ENCODE peak calls at places on chromosomes 5 and 9, in four cellular contexts. U, Y, H and S are unnamed samples.

GRCh38 chr9:126453156-126453963 is 126.7 kb downstream of the MVB12B start:
- DNase-seq in U (no peak), Y (no peak), H (no peak), S (no peak)

GRCh38 chr5:71887680-71888079 is 168.6 kb downstream of the CARTPT start:
- DNase-seq in U (peak), Y (peak), H (peak), S (no peak)

GRCh38 chr5:116652903-116653302 is 78.3 kb upstream of the SEMA6A start:
- DNase-seq in U (no peak), Y (no peak), H (no peak), S (no peak)

GRCh38 chr5:153523831-153524230 is 33.4 kb downstream of the GRIA1 start:
- DNase-seq in U (no peak), Y (peak), H (peak), S (no peak)

GRCh38 chr9:83444110-83444509 is 94.1 kb downstream of the FRMD3 start:
- DNase-seq in U (peak), Y (peak), H (peak), S (no peak)

GRCh38 chr5:65774346-65774745 is 52.3 kb downstream of the NLN start:
- DNase-seq in U (peak), Y (peak), H (peak), S (no peak)

GRCh38 chr5:6781711-6782110 is 68.5 kb downstream of the TENT4A start:
- DNase-seq in U (no peak), Y (peak), H (no peak), S (no peak)

GRCh38 chr5:128052764-128053163 is 30.8 kb upstream of the SLC12A2 start:
- DNase-seq in U (no peak), Y (no peak), H (no peak), S (no peak)

GRCh38 chr9:114164191-114164794 is 9.0 kb downstream of the COL27A1 start:
- DNase-seq in U (no peak), Y (no peak), H (no peak), S (no peak)

GRCh38 chr9:19232117-19232829 is 1.8 kb downstream of the DENND4C start:
- DNase-seq in U (no peak), Y (peak), H (peak), S (no peak)

GRCh38 chr9:136821333-136822031 is 13.7 kb downstream of the RABL6 start:
- DNase-seq in U (peak), Y (peak), H (no peak), S (no peak)

GRCh38 chr9:536597-537511 is 304.6 kb upstream of the DMRT1 start:
- DNase-seq in U (no peak), Y (no peak), H (no peak), S (no peak)

GRCh38 chr5:126359884-126360283 is 63.3 kb upstream of the GRAMD2B start:
- DNase-seq in U (no peak), Y (no peak), H (no peak), S (no peak)

GRCh38 chr9:95854386-95855015 is 21.0 kb upstream of the ERCC6L2 start:
- DNase-seq in U (peak), Y (peak), H (peak), S (no peak)

GRCh38 chr9:14018061-14018460 is 295.9 kb downstream of the NFIB start:
- DNase-seq in U (no peak), Y (peak), H (peak), S (no peak)

GRCh38 chr9:137550958-137551655 is 572 bp upstream of the MRPL41 start:
- DNase-seq in U (peak), Y (peak), H (peak), S (peak)

GRCh38 chr5:16776611-16777251 is 159.4 kb downstream of the MYO10 start:
- DNase-seq in U (no peak), Y (no peak), H (no peak), S (no peak)

GRCh38 chr9:35651964-35652828 is 1.5 kb upstream of the SIT1 start:
- DNase-seq in U (no peak), Y (peak), H (no peak), S (no peak)

GRCh38 chr9:83472221-83472665 is 66.0 kb downstream of the FRMD3 start:
- DNase-seq in U (peak), Y (peak), H (peak), S (no peak)

GRCh38 chr5:31768046-31768445 is 129.1 kb downstream of the PDZD2 start:
- DNase-seq in U (no peak), Y (no peak), H (no peak), S (no peak)

GRCh38 chr5:75510836-75511434 is 494 bp downstream of the CERT1 start:
- DNase-seq in U (peak), Y (peak), H (peak), S (no peak)

GRCh38 chr9:100575765-100576368 is 2.0 kb upstream of the CAVIN4 start:
- DNase-seq in U (no peak), Y (peak), H (peak), S (no peak)

GRCh38 chr9:22643541-22643940 is 196.9 kb downstream of the DMRTA1 start:
- DNase-seq in U (no peak), Y (peak), H (no peak), S (no peak)

GRCh38 chr5:18236386-18236785 is 602.1 kb downstream of the TAF11L14 start:
- DNase-seq in U (no peak), Y (peak), H (peak), S (no peak)

GRCh38 chr5:56587381-56588124 is 227.8 kb upstream of the MAP3K1 start:
- DNase-seq in U (no peak), Y (no peak), H (no peak), S (no peak)

GRCh38 chr9:14222149-14222835 is 91.6 kb downstream of the NFIB start:
- DNase-seq in U (no peak), Y (no peak), H (no peak), S (no peak)